ENCODE peak calls at places on chromosomes 5 and 9, in six cellular contexts. N is sigmoid colon, G is psoas muscle, Z is heart left ventricle, K is right atrium auricular region, T is brain microvascular endothelial cell. X is an unnamed sample.

GRCh38 chr5:95810305-95811125 is 12.0 kb downstream of the GLRX start:
- DNase-seq in N (no peak), G (no peak), Z (no peak), K (peak), T (peak), X (no peak)

GRCh38 chr5:173917788-173918786 is 29.9 kb downstream of the CPEB4 start:
- DNase-seq in N (peak), G (peak), Z (peak), K (no peak), T (peak), X (peak)

GRCh38 chr5:18798058-18798457 is 1163.8 kb downstream of the TAF11L14 start:
- DNase-seq in N (no peak), G (no peak), Z (no peak), K (no peak), T (no peak), X (no peak)

GRCh38 chr5:115850771-115851416 is 9.2 kb downstream of the AP3S1 start:
- DNase-seq in N (no peak), G (no peak), Z (no peak), K (no peak), T (no peak), X (no peak)

GRCh38 chr5:135240283-135240633 is 158.8 kb downstream of the MACROH2A1 start:
- DNase-seq in N (peak), G (no peak), Z (no peak), K (peak), T (no peak), X (no peak)

GRCh38 chr9:16950051-16950450 is 79.6 kb upstream of the BNC2 start:
- DNase-seq in N (no peak), G (no peak), Z (no peak), K (no peak), T (no peak), X (no peak)

GRCh38 chr5:113900831-113901230 is 387.3 kb downstream of the YTHDC2 start:
- DNase-seq in N (no peak), G (no peak), Z (no peak), K (no peak), T (no peak), X (no peak)

GRCh38 chr5:138402640-138403039 is 36.2 kb upstream of the REEP2 start:
- DNase-seq in N (no peak), G (no peak), Z (no peak), K (no peak), T (no peak), X (no peak)

GRCh38 chr5:168991991-168992390 is 308.9 kb downstream of the SLIT3 start:
- DNase-seq in N (no peak), G (no peak), Z (no peak), K (no peak), T (no peak), X (no peak)

GRCh38 chr5:15320896-15321295 is 179.1 kb upstream of the FBXL7 start:
- DNase-seq in N (no peak), G (no peak), Z (no peak), K (no peak), T (no peak), X (no peak)

GRCh38 chr5:337565-338130 is 16.1 kb downstream of the AHRR start:
- DNase-seq in N (no peak), G (no peak), Z (no peak), K (no peak), T (peak), X (peak)

GRCh38 chr9:86134361-86134760 is 35.0 kb upstream of the GOLM1 start:
- DNase-seq in N (no peak), G (no peak), Z (no peak), K (no peak), T (no peak), X (no peak)

GRCh38 chr9:95313010-95313498 is 4.5 kb downstream of the FANCC start:
- DNase-seq in N (peak), G (peak), Z (peak), K (no peak), T (peak), X (peak)

GRCh38 chr5:1780621-1780945 is 19.1 kb downstream of the MRPL36 start:
- DNase-seq in N (no peak), G (no peak), Z (no peak), K (no peak), T (no peak), X (no peak)

GRCh38 chr5:122142480-122142879 is 13.1 kb downstream of the ZNF474 start:
- DNase-seq in N (no peak), G (no peak), Z (no peak), K (no peak), T (peak), X (peak)

GRCh38 chr9:38003230-38003629 is 65.8 kb downstream of the SHB start:
- DNase-seq in N (no peak), G (no peak), Z (no peak), K (no peak), T (no peak), X (no peak)

GRCh38 chr9:15578719-15579118 is 25.9 kb downstream of the CCDC171 start:
- DNase-seq in N (no peak), G (no peak), Z (no peak), K (no peak), T (no peak), X (no peak)

GRCh38 chr5:142063376-142063775 is 45.2 kb upstream of the NDFIP1 start:
- DNase-seq in N (no peak), G (no peak), Z (no peak), K (no peak), T (no peak), X (no peak)

GRCh38 chr5:149283611-149284480 is 12.2 kb downstream of the AFAP1L1 start:
- DNase-seq in N (no peak), G (no peak), Z (no peak), K (no peak), T (peak), X (no peak)

GRCh38 chr9:76423216-76424177 is 29.3 kb upstream of the RFK start:
- DNase-seq in N (no peak), G (no peak), Z (no peak), K (no peak), T (no peak), X (no peak)

GRCh38 chr9:76415731-76416130 is 21.5 kb upstream of the RFK start:
- DNase-seq in N (no peak), G (no peak), Z (no peak), K (no peak), T (no peak), X (no peak)

GRCh38 chr9:76424491-76424890 is 30.3 kb upstream of the RFK start:
- DNase-seq in N (no peak), G (no peak), Z (no peak), K (no peak), T (no peak), X (no peak)

GRCh38 chr9:76417394-76417793 is 23.2 kb upstream of the RFK start:
- DNase-seq in N (no peak), G (no peak), Z (no peak), K (no peak), T (no peak), X (no peak)

DNA sequence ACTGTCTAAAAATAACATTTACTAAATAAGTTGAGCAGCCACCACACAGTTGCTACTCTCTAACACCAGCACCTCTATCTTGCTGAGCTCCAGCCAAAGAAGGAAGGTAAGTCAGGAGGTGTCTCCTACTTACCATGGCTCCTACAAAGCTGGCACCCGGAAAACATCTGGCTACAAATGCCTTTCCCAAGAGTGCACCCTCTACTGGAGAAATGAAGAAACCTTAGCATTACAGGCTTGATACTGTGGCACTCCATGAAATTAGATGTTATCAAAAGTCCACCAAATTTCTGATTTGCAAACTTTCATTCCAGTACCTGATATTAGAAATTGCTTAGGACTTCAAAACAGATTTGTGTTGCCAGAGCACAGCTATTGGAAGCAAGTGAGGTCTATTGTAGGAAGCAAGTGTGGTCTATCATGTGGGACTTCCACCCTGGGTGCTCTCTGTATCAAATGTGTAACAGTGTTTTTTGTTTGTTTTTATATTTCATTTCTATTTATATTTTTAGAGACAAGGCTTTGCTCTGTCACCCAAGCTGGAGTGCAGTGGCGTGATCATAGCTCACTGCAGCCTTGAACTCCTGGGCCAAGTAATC is 25.7 kb upstream of the RFK start:
- DNase-seq in N (no peak), G (no peak), Z (no peak), K (no peak), T (no peak), X (peak)
- TF ChIP-seq CTCF in N (no peak), G (peak), Z (peak), K (peak), T (peak), X (peak)

GRCh38 chr5:76548525-76549229 is 74.5 kb downstream of the F2RL2 start:
- DNase-seq in N (no peak), G (no peak), Z (no peak), K (no peak), T (no peak), X (no peak)
- H3K27ac ChIP-seq in N (peak), G (no peak), Z (no peak), K (no peak), T (no peak), X (no peak)

GRCh38 chr5:97534166-97534565 is 351.1 kb upstream of the RIOK2 start:
- DNase-seq in N (no peak), G (no peak), Z (no peak), K (no peak), T (peak), X (peak)
- TF ChIP-seq CTCF in N (peak), G (peak), Z (peak), K (peak), T (peak), X (peak)

DNA sequence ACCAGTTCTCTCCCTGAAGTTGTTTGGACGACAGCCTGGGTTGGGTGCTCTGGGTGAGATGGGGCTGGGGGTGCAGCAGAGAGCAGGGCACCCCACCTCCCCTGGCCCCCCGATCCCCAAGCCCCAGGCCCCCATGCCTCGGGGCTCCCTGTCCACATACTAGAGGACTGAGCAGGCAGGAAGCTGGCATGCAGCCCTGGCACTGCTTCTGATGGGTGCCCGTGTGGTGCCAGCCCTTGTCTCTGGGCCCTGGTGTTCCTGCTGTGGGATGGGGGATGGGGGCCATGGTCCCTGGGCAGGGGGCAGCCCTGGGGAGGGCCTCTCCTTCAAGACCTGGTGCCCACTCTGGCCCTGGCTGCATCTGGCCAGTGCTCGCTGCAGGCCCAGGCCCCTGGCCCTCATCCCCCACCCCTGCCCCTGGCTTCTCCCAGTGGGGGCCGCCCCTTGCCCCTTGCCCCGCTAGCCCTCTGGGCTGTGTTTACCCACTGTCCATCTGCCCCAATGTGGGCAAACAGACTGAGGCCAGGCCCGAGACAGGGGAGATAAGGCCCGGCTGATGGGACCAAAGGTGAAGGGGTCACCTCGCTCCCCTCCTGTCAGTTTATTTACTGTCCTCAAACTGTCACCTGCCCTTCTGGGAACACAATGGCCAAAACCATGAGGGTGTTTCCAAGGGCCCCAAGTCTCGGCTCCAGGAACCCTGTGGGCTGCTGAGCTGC is 67.3 kb upstream of the RXRA start:
- DNase-seq in N (peak), G (no peak), Z (no peak), K (no peak), T (no peak), X (no peak)
- H3K27ac ChIP-seq in N (no peak), G (no peak), Z (no peak), K (no peak), T (no peak), X (no peak)

X was measured in RWPE1.